ENCODE peak calls at places on chromosomes 6 and 20, in seven cellular contexts. W is progenitor cell of endocrine pancreas, P is foreskin fibroblast, L is sigmoid colon, Y is AG10803, C is MCF 10A, O is GM23338. Z is an unnamed sample.

GRCh38 chr6:15526129-15526764 is 136.6 kb downstream of the DTNBP1 start:
- DNase-seq in W (no peak), Y (no peak), O (no peak), L (no peak), P (no peak), C (no peak), Z (no peak)

GRCh38 chr20:33859157-33859695 is 48.1 kb downstream of the CHMP4B start:
- DNase-seq in P (no peak), W (no peak), Y (no peak), O (no peak), L (no peak), C (peak; percentile 13), Z (no peak)

GRCh38 chr6:86477510-86478166 is 459.7 kb upstream of the HTR1E start:
- DNase-seq in Y (no peak), P (no peak), O (peak; percentile 45), C (no peak), W (no peak), L (no peak), Z (no peak)

GRCh38 chr6:56682580-56682979 is 39.9 kb upstream of the DST start:
- DNase-seq in Y (no peak), C (no peak), P (no peak), O (no peak), L (no peak), W (no peak), Z (no peak)

GRCh38 chr6:3331948-3332347 is 73.2 kb downstream of the PSMG4 start:
- DNase-seq in O (no peak), C (no peak), L (no peak), W (no peak), Y (no peak), P (no peak), Z (no peak)

GRCh38 chr6:148112851-148113319 is 229.8 kb upstream of the SASH1 start:
- DNase-seq in L (no peak), P (no peak), Y (no peak), O (no peak), C (peak; percentile 43), W (no peak), Z (no peak)

GRCh38 chr6:32794510-32794909 is 22.3 kb downstream of the HLA-DOB start:
- DNase-seq in O (no peak), W (no peak), L (no peak), C (no peak), Y (no peak), P (no peak), Z (no peak)

GRCh38 chr6:31149827-31150447 is 7.7 kb downstream of the CCHCR1 start:
- DNase-seq in W (no peak), P (no peak), L (no peak), C (no peak), Y (no peak), O (no peak), Z (no peak)

GRCh38 chr20:36950432-36951197 is 893 bp downstream of the SAMHD1 start:
- DNase-seq in O (peak; percentile 64), Y (no peak), P (peak; percentile 26), C (peak; percentile 44), W (no peak), L (peak; percentile 63), Z (no peak)
- TF ChIP-seq CTCF in O (no peak), Y (no peak), P (no peak), C (peak; percentile 3), W (no peak), L (no peak), Z (no peak)

GRCh38 chr6:142699391-142699790 is 245.6 kb downstream of the HIVEP2 start:
- DNase-seq in C (no peak), P (no peak), O (no peak), L (no peak), W (no peak), Y (no peak), Z (no peak)

GRCh38 chr6:142702501-142703460 is 242.2 kb downstream of the HIVEP2 start:
- DNase-seq in P (no peak), Y (no peak), W (no peak), C (no peak), O (peak; percentile 12), L (peak; percentile 69), Z (no peak)

GRCh38 chr6:142700032-142700431 is 244.9 kb downstream of the HIVEP2 start:
- DNase-seq in C (no peak), O (no peak), L (no peak), Y (no peak), P (no peak), W (no peak), Z (no peak)

GRCh38 chr6:142698751-142699150 is 246.2 kb downstream of the HIVEP2 start:
- DNase-seq in W (no peak), O (peak; percentile 60), P (no peak), Y (no peak), L (no peak), C (peak; percentile 11), Z (no peak)

DNA sequence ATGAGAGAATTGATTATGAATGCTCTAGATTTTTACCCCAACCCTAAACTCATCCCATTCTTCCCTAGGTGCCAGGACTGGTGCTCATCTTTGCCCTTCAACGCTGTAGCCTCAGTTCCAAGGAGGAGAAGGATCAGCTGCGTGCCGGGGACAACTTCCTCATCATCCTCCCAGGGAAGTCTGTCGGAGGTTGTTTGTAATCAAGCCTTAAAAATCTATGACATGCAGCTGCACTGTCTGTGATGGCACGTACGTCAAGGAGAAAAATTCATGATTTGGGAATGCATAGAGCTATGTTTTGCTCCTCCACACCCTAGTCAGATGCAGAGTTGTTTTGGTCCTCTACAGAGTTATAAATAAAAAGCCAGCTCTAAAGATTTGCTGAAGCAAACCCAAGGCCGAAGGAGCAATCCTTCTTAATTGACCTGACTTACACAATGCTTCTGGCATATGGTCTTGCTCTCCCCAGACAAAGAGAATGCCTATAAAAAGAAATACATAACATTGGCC is 244.2 kb downstream of the HIVEP2 start:
- DNase-seq in W (no peak), P (no peak), L (no peak), Y (peak; percentile 36), C (no peak), O (no peak), Z (no peak)
- TF ChIP-seq CTCF in W (no peak), P (no peak), L (no peak), Y (no peak), C (no peak), O (no peak), Z (no peak)

GRCh38 chr20:23165307-23165750 is 79.2 kb upstream of the CD93 start:
- DNase-seq in W (no peak), C (no peak), O (peak; percentile 46), P (no peak), L (no peak), Y (no peak), Z (peak; percentile 42)
- TF ChIP-seq CTCF in W (peak; percentile 20), C (peak; percentile 24), O (peak; percentile 36), P (no peak), L (no peak), Y (no peak), Z (no peak)

DNA sequence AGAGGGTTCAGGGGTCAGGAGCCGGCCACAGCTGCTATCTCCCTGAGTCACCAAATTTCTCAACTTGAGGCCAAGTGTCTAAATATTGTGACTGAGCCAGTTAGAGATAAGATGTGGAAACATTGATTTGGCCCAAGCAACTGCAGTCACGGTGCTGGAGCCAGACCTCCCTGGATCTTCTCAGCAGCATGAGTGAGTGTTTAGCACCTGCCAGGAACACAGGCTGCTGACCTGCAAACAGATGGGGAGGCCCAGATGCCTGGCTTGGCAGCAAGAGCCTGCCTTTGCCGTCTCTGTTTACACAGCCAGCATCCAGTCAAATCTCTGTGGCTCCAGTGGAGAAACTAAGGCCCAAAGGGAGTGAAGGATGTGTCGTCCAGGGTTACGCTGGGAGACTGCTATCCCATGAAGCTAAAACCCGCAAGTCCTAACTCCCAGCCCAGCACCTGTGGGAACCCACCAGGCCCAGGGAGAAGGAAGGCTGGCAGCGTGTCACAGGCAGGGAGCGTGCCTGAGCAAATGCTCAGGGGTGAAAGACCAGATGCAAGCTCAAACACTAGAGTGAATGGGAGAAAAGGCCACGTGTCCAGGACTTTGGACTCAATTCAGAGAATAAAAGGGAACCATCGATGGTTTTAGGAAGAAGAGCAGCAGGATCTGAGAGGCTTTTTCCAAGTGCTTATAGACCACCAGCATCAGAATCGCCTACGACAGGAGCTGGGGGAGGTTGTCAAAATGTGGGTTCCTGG is 15.9 kb upstream of the PTGIS start:
- DNase-seq in O (no peak), C (peak; percentile 39), Y (peak; percentile 87), P (peak; percentile 89), L (peak; percentile 95), W (peak; percentile 21), Z (no peak)
- TF ChIP-seq CTCF in O (no peak), C (no peak), Y (no peak), P (no peak), L (no peak), W (peak; percentile 9), Z (no peak)

GRCh38 chr6:125585470-125585869 is 164.0 kb upstream of the HEY2 start:
- DNase-seq in O (no peak), Y (no peak), C (no peak), W (no peak), P (no peak), L (no peak), Z (no peak)
- TF ChIP-seq CTCF in O (no peak), Y (no peak), C (no peak), W (no peak), P (no peak), L (no peak), Z (no peak)

DNA sequence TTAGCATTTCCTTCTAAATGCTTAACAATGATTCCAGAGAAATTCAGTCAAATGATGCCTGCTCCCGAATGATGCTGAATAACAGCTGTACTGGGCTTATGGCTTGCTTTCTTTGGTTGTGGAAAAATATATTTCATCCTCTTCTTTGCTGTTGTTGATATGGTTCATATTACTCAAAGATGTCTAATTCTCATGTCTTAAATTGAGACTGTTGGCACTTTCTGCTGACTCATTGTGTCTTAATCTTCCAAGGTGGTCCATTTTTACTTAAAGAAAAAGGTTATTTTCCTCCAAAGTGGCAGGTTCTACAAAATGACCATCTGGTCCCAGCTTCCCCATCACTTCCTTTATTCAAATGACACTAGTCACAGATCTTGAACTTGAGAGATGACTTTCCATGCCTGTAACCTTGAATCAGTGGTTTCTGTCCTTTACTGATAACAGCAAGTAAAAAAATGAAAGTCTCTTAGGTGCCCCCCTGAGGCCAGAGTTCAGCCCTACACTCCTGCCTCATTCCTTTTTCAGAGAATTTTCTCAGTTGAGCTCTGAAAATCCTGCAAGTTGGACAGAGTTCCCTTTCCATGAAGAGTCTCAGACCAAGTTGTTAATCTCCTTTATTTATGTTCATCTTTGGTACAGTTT is 6.9 kb downstream of the SNAP25 start:
- DNase-seq in Y (no peak), O (peak; percentile 73), W (no peak), P (no peak), C (no peak), L (no peak), Z (no peak)
- TF ChIP-seq CTCF in Y (peak; percentile 8), O (peak; percentile 56), W (peak; percentile 61), P (peak; percentile 28), C (peak; percentile 30), L (no peak), Z (no peak)

DNA sequence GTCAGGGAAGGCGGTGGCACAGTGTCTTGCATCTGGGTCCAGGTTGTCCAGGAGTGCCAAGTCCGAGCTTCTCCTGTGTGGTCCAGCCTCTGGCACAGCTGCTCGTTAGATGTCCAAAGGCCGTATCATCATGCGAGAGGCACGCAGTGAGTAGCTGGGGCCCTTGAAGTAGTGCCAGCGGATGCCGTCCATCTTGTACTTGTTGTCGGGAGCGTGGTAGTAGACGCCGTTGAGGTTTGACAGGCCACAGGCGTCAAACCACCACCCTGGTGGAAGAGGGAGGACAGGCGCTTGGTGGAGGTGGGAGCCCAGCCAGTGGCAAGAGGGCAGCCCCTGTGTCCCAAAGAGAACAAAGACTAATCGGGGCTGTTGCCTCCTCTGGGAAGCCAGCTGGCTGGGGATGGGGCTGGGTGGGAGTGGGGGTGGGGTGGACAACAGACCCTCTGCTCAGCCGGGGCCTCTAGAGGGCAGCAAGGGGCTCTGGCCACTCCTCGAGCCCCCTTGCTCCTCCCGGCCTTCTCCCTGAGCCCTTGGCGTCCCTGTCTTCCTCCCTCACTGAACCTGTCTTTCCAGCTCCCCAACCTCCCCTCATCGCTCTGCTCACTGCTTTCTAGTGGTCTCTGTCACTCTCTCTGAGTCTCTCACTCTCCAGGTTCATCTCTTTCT is 39.5 kb downstream of the FAM110A start:
- DNase-seq in W (no peak), P (no peak), L (no peak), O (peak; percentile 84), Y (no peak), C (no peak), Z (no peak)
- TF ChIP-seq CTCF in W (peak; percentile 34), P (no peak), L (no peak), O (peak; percentile 66), Y (no peak), C (no peak), Z (no peak)